ENCODE peak calls at places on chromosomes 11 and 22, in nine cellular contexts. X is EH; L is substantia nigra; N is stimulated activated CD4-positive, alpha-beta T cell treated with anti-CD3 and anti-CD28 coated beads, Interleukin-1b, Interleukin-23, amount 100 ng/mL, for 1 hour; S is B cell; Y is A549; T is sciatic nerve; M is stimulated activated naive CD8-positive, alpha-beta T cell treated with anti-CD3 and anti-CD28 coated beads, Interleukin-15, Interleukin-2, amounts not matched to agents 100 U/mL and 50 U/mL, for 24 hours; I is transverse colon. C is an unnamed sample.

GRCh38 chr22:46641829-46642266 is 21.7 kb downstream of the GRAMD4 start:
- DNase-seq in Y (no peak), T (no peak), I (no peak), X (peak), M (no peak), S (no peak), N (no peak), L (no peak), C (no peak)

GRCh38 chr11:63609536-63609935 is 4.7 kb downstream of the PLAAT3 start:
- DNase-seq in X (no peak), S (no peak), I (peak), N (no peak), L (peak), M (no peak), Y (no peak), T (peak), C (peak)

GRCh38 chr11:61833926-61834277 is 5.8 kb downstream of the FADS2 start:
- DNase-seq in N (no peak), L (no peak), I (no peak), M (no peak), S (no peak), T (no peak), X (no peak), Y (no peak), C (no peak)

GRCh38 chr11:43936081-43936480 is 6.4 kb upstream of the C11orf96 start:
- DNase-seq in X (no peak), N (no peak), I (no peak), S (no peak), T (no peak), L (no peak), M (no peak), Y (no peak), C (no peak)

GRCh38 chr11:61975638-61976419 is 8.4 kb upstream of the FTH1 start:
- DNase-seq in N (no peak), T (no peak), L (no peak), I (no peak), Y (no peak), X (no peak), M (no peak), S (no peak), C (no peak)

GRCh38 chr11:13375798-13376197 is 87.2 kb downstream of the BTBD10 start:
- DNase-seq in L (no peak), M (no peak), N (no peak), Y (no peak), T (no peak), S (no peak), X (no peak), I (no peak), C (no peak)

GRCh38 chr11:134911514-134912180 is 499.6 kb upstream of the B3GAT1 start:
- DNase-seq in T (no peak), I (peak), M (no peak), S (no peak), N (no peak), L (no peak), Y (no peak), X (no peak), C (no peak)

GRCh38 chr11:123474994-123475393 is 44.9 kb downstream of the GRAMD1B start:
- DNase-seq in M (no peak), S (no peak), T (no peak), I (no peak), Y (no peak), N (no peak), X (peak), L (no peak), C (no peak)

GRCh38 chr11:95147364-95147905 is 57.8 kb downstream of the ENDOD1 start:
- DNase-seq in Y (peak), L (peak), S (no peak), T (no peak), I (no peak), X (peak), N (no peak), M (no peak), C (no peak)

GRCh38 chr11:111833524-111833923 is 37.9 kb downstream of the ALG9 start:
- DNase-seq in M (no peak), S (no peak), I (no peak), Y (no peak), L (no peak), N (no peak), T (no peak), X (peak), C (no peak)

GRCh38 chr11:125451400-125452124 is 44.5 kb downstream of the FEZ1 start:
- DNase-seq in T (peak), X (peak), N (no peak), M (peak), Y (no peak), I (peak), S (peak), L (peak), C (peak)

GRCh38 chr11:67055812-67056211 is 835 bp upstream of the RHOD start:
- DNase-seq in Y (no peak), I (no peak), N (no peak), X (no peak), S (no peak), L (no peak), M (no peak), T (no peak), C (no peak)

GRCh38 chr22:37426532-37427127 is 649 bp downstream of the ELFN2 start:
- DNase-seq in L (no peak), Y (no peak), S (no peak), X (no peak), I (no peak), M (no peak), N (no peak), T (no peak), C (no peak)

GRCh38 chr11:57487021-57487778 is 26.9 kb downstream of the RTN4RL2 start:
- DNase-seq in N (no peak), L (no peak), M (no peak), I (no peak), Y (no peak), S (no peak), X (no peak), T (no peak), C (no peak)

GRCh38 chr11:121446752-121447156 is 5.4 kb upstream of the SORL1 start:
- DNase-seq in S (no peak), I (no peak), L (no peak), X (peak), N (no peak), Y (no peak), M (no peak), T (no peak), C (no peak)

GRCh38 chr11:35725880-35726279 is 63.3 kb downstream of the TRIM44 start:
- DNase-seq in N (no peak), X (peak), L (no peak), S (no peak), Y (no peak), M (no peak), I (no peak), T (no peak), C (no peak)

GRCh38 chr11:34243620-34244493 is 114.0 kb downstream of the ABTB2 start:
- DNase-seq in L (no peak), S (no peak), N (no peak), T (no peak), M (peak), X (peak), Y (peak), I (peak), C (no peak)

GRCh38 chr22:27377901-27378300 is 423.7 kb downstream of the MN1 start:
- DNase-seq in X (no peak), S (no peak), I (peak), M (no peak), T (no peak), L (no peak), N (no peak), Y (no peak), C (peak)